ENCODE peak calls at places on chromosome 18, in four cellular contexts. One of them, this sample, is unnamed.

GRCh38 chr18:76496200-76496890 is 1.3 kb upstream of the ZNF516 start:
- DNase-seq in H1: peak; percentile 80
- DNase-seq in IMR-90: peak; percentile 74
- DNase-seq in H9: peak; percentile 76
- DNase-seq in this sample: peak; percentile 79

GRCh38 chr18:78891185-78891762 is 88.3 kb upstream of the SALL3 start:
- DNase-seq in H1: no peak
- DNase-seq in IMR-90: no peak
- DNase-seq in H9: no peak
- DNase-seq in this sample: no peak

GRCh38 chr18:55152801-55153200 is 193.5 kb upstream of the CCDC68 start:
- DNase-seq in H1: no peak
- DNase-seq in IMR-90: peak; percentile 73
- DNase-seq in H9: no peak
- DNase-seq in this sample: no peak

GRCh38 chr18:32607816-32608215 is 137.1 kb upstream of the GAREM1 start:
- DNase-seq in H1: no peak
- DNase-seq in IMR-90: no peak
- DNase-seq in H9: no peak
- DNase-seq in this sample: peak; percentile 64

GRCh38 chr18:48441405-48441881 is 32.3 kb upstream of the ZBTB7C start:
- DNase-seq in H1: no peak
- DNase-seq in IMR-90: no peak
- DNase-seq in H9: no peak
- DNase-seq in this sample: no peak

GRCh38 chr18:363327-364115 is 95.7 kb upstream of the THOC1 start:
- DNase-seq in H1: no peak
- DNase-seq in IMR-90: peak; percentile 20
- DNase-seq in H9: no peak
- DNase-seq in this sample: no peak

GRCh38 chr18:45441110-45441842 is 174.0 kb upstream of the SLC14A2 start:
- DNase-seq in H1: no peak
- DNase-seq in IMR-90: peak; percentile 4
- DNase-seq in H9: no peak
- DNase-seq in this sample: peak; percentile 22

GRCh38 chr18:78242307-78242643 is 737.3 kb upstream of the SALL3 start:
- DNase-seq in H1: no peak
- DNase-seq in IMR-90: no peak
- DNase-seq in H9: no peak
- DNase-seq in this sample: no peak

GRCh38 chr18:2510416-2510815 is 60.9 kb downstream of the METTL4 start:
- DNase-seq in H1: no peak
- DNase-seq in IMR-90: no peak
- DNase-seq in H9: no peak
- DNase-seq in this sample: no peak

GRCh38 chr18:30597202-30597601 is 445.3 kb downstream of the DSC3 start:
- DNase-seq in H1: no peak
- DNase-seq in IMR-90: no peak
- DNase-seq in H9: no peak
- DNase-seq in this sample: no peak

GRCh38 chr18:36315736-36316135 is 18.2 kb downstream of the FHOD3 start:
- DNase-seq in H1: peak; percentile 30
- DNase-seq in IMR-90: peak; percentile 63
- DNase-seq in H9: peak; percentile 19
- DNase-seq in this sample: no peak

GRCh38 chr18:51438797-51439350 is 241.4 kb upstream of the MEX3C start:
- DNase-seq in H1: no peak
- DNase-seq in IMR-90: no peak
- DNase-seq in H9: no peak
- DNase-seq in this sample: no peak

GRCh38 chr18:61635901-61636528 is 256.8 kb downstream of the RNF152 start:
- DNase-seq in H1: peak; percentile 76
- DNase-seq in IMR-90: peak; percentile 63
- DNase-seq in H9: peak; percentile 64
- DNase-seq in this sample: peak; percentile 81

GRCh38 chr18:48790226-48790863 is 160.4 kb downstream of the SMAD7 start:
- DNase-seq in H1: no peak
- DNase-seq in IMR-90: no peak
- DNase-seq in H9: no peak
- DNase-seq in this sample: no peak

GRCh38 chr18:25147878-25148488 is 204.0 kb downstream of the ZNF521 start:
- DNase-seq in H1: no peak
- DNase-seq in IMR-90: no peak
- DNase-seq in H9: no peak
- DNase-seq in this sample: no peak

GRCh38 chr18:23528580-23529472 is 25.5 kb downstream of the RMC1 start:
- DNase-seq in H1: no peak
- DNase-seq in IMR-90: peak; percentile 26
- DNase-seq in H9: no peak
- DNase-seq in this sample: peak; percentile 15

GRCh38 chr18:45370190-45371010 is 244.9 kb upstream of the SLC14A2 start:
- DNase-seq in H1: no peak
- DNase-seq in IMR-90: no peak
- DNase-seq in H9: no peak
- DNase-seq in this sample: peak; percentile 51

GRCh38 chr18:7626922-7627440 is 59.9 kb downstream of the PTPRM start:
- DNase-seq in H1: no peak
- DNase-seq in IMR-90: peak; percentile 80
- DNase-seq in H9: no peak
- DNase-seq in this sample: peak; percentile 88

GRCh38 chr18:10912790-10913560 is 236.4 kb downstream of the PIEZO2 start:
- DNase-seq in H1: no peak
- DNase-seq in IMR-90: peak; percentile 79
- DNase-seq in H9: no peak
- DNase-seq in this sample: no peak

GRCh38 chr18:63917831-63918230 is 10.1 kb downstream of the SERPINB10 start:
- DNase-seq in H1: no peak
- DNase-seq in IMR-90: no peak
- DNase-seq in H9: no peak
- DNase-seq in this sample: no peak

GRCh38 chr18:46158498-46158897 is 54.3 kb downstream of the HAUS1 start:
- DNase-seq in H1: no peak
- DNase-seq in IMR-90: peak; percentile 26
- DNase-seq in H9: no peak
- DNase-seq in this sample: peak; percentile 45

GRCh38 chr18:75106746-75107145 is 102.2 kb downstream of the PTGR3 start:
- DNase-seq in H1: peak; percentile 37
- DNase-seq in IMR-90: no peak
- DNase-seq in H9: no peak
- DNase-seq in this sample: no peak

GRCh38 chr18:63974991-63975390 is 5.1 kb downstream of the SERPINB8 start:
- DNase-seq in H1: no peak
- DNase-seq in IMR-90: peak; percentile 30
- DNase-seq in H9: no peak
- DNase-seq in this sample: peak; percentile 37

GRCh38 chr18:2168022-2168421 is 403.3 kb downstream of the METTL4 start:
- DNase-seq in H1: no peak
- DNase-seq in IMR-90: no peak
- DNase-seq in H9: no peak
- DNase-seq in this sample: no peak

GRCh38 chr18:60007641-60008040 is 107.8 kb downstream of the PMAIP1 start:
- DNase-seq in H1: no peak
- DNase-seq in IMR-90: no peak
- DNase-seq in H9: no peak
- DNase-seq in this sample: no peak

GRCh38 chr18:3265564-3266033 is 3.7 kb downstream of the MYL12B start:
- DNase-seq in H1: no peak
- DNase-seq in IMR-90: peak; percentile 75
- DNase-seq in H9: no peak
- DNase-seq in this sample: peak; percentile 84

GRCh38 chr18:44723973-44724778 is 43.5 kb downstream of the SETBP1 start:
- DNase-seq in H1: no peak
- DNase-seq in IMR-90: no peak
- DNase-seq in H9: no peak
- DNase-seq in this sample: peak; percentile 86

GRCh38 chr18:2847341-2848144 is 737 bp downstream of the EMILIN2 start:
- DNase-seq in H1: peak; percentile 71
- DNase-seq in IMR-90: no peak
- DNase-seq in H9: peak; percentile 56
- DNase-seq in this sample: peak; percentile 63

GRCh38 chr18:36593001-36593400 is 235.8 kb downstream of the TPGS2 start:
- DNase-seq in H1: no peak
- DNase-seq in IMR-90: peak; percentile 15
- DNase-seq in H9: no peak
- DNase-seq in this sample: no peak

GRCh38 chr18:10860937-10861336 is 288.4 kb downstream of the PIEZO2 start:
- DNase-seq in H1: no peak
- DNase-seq in IMR-90: peak; percentile 83
- DNase-seq in H9: no peak
- DNase-seq in this sample: no peak

DNA sequence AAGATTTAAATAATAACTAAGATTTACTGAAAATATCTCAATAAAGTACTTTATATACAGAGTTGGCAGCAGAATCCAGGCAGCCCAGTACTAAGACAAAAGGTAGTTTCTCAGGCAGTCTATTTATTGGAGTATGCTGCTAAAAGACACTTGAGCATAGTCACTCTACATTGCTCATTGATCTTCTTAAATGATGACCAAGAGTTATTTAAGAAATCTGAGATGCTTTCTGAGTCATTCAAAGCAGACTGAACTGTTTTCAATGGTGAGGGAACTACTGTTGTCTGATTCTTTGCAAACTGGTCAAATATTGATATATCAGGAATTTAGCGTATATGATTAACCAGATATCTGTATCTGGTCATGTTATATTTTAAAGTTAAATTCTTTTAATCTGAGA is 133.6 kb downstream of the PHLPP1 start:
- DNase-seq in H1: no peak
- DNase-seq in IMR-90: peak; percentile 59
- DNase-seq in H9: no peak
- DNase-seq in this sample: no peak
- H3K56ac ChIP-seq in H1: no peak overlapping the region
- H3K56ac ChIP-seq in IMR-90: no peak overlapping the region
- H3K56ac ChIP-seq in H9: no peak overlapping the region
- H3K56ac ChIP-seq in this sample: no peak overlapping the region

GRCh38 chr18:69789794-69790193 is 157.9 kb downstream of the CD226 start:
- DNase-seq in H1: no peak
- DNase-seq in IMR-90: no peak
- DNase-seq in H9: no peak
- DNase-seq in this sample: no peak
- H3K56ac ChIP-seq in H1: no peak overlapping the region
- H3K56ac ChIP-seq in IMR-90: no peak overlapping the region
- H3K56ac ChIP-seq in H9: no peak overlapping the region
- H3K56ac ChIP-seq in this sample: no peak overlapping the region

GRCh38 chr18:5865521-5865920 is 29.8 kb downstream of the TMEM200C start:
- DNase-seq in H1: no peak
- DNase-seq in IMR-90: no peak
- DNase-seq in H9: no peak
- DNase-seq in this sample: no peak

GRCh38 chr18:5872886-5873285 is 22.4 kb downstream of the TMEM200C start:
- DNase-seq in H1: no peak
- DNase-seq in IMR-90: no peak
- DNase-seq in H9: no peak
- DNase-seq in this sample: no peak

GRCh38 chr18:5874336-5874735 is 21.0 kb downstream of the TMEM200C start:
- DNase-seq in H1: no peak
- DNase-seq in IMR-90: no peak
- DNase-seq in H9: no peak
- DNase-seq in this sample: no peak

DNA sequence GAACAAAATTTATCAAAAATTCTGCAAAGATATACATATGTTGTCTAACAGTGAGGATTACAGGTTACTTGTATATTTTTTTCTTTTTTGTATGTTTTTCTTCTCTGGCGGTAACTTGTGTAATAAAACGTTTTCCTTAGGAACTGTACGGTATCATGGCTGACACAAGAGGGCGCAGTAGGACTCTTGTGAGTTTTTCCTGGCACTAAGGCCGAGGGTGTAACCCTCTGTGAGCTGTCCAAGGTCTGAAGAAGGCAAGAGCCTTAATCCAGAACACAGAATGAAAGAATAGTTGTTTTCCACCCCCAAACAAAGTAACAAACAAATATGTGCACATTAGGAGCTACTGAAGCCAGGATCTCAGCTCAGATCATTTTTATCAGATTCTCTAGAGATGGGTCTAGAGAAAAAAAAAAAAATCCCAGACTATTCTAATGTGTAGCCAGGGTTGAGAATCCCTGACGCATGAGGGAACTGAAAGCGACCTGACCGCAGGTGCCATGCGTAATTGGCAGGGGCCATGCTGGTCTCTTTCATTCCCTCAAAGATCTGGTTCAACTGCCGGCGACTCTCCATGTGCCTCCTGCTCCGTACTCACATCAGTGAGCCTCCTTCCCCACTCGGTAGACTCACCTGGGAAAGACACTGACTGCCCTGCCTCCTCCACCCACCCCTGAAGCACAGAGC is 27.0 kb downstream of the TMEM200C start:
- DNase-seq in H1: peak; percentile 76
- DNase-seq in IMR-90: peak; percentile 88
- DNase-seq in H9: peak; percentile 78
- DNase-seq in this sample: peak; percentile 90
- H3K56ac ChIP-seq in H1: no peak overlapping the region
- H3K56ac ChIP-seq in IMR-90: no peak overlapping the region
- H3K56ac ChIP-seq in H9: no peak overlapping the region
- H3K56ac ChIP-seq in this sample: no peak overlapping the region

GRCh38 chr18:47246027-47246971 is 5.2 kb downstream of the SKOR2 start:
- DNase-seq in H1: peak; percentile 77
- DNase-seq in IMR-90: no peak
- DNase-seq in H9: peak; percentile 43
- DNase-seq in this sample: no peak

GRCh38 chr18:47249602-47250001 is 1.9 kb downstream of the SKOR2 start:
- DNase-seq in H1: no peak
- DNase-seq in IMR-90: no peak
- DNase-seq in H9: no peak
- DNase-seq in this sample: no peak

GRCh38 chr18:47248610-47249343 is 2.7 kb downstream of the SKOR2 start:
- DNase-seq in H1: peak; percentile 63
- DNase-seq in IMR-90: no peak
- DNase-seq in H9: peak; percentile 66
- DNase-seq in this sample: no peak

GRCh38 chr18:47247036-47247832 is 4.2 kb downstream of the SKOR2 start:
- DNase-seq in H1: peak; percentile 83
- DNase-seq in IMR-90: no peak
- DNase-seq in H9: peak; percentile 75
- DNase-seq in this sample: peak; percentile 76

DNA sequence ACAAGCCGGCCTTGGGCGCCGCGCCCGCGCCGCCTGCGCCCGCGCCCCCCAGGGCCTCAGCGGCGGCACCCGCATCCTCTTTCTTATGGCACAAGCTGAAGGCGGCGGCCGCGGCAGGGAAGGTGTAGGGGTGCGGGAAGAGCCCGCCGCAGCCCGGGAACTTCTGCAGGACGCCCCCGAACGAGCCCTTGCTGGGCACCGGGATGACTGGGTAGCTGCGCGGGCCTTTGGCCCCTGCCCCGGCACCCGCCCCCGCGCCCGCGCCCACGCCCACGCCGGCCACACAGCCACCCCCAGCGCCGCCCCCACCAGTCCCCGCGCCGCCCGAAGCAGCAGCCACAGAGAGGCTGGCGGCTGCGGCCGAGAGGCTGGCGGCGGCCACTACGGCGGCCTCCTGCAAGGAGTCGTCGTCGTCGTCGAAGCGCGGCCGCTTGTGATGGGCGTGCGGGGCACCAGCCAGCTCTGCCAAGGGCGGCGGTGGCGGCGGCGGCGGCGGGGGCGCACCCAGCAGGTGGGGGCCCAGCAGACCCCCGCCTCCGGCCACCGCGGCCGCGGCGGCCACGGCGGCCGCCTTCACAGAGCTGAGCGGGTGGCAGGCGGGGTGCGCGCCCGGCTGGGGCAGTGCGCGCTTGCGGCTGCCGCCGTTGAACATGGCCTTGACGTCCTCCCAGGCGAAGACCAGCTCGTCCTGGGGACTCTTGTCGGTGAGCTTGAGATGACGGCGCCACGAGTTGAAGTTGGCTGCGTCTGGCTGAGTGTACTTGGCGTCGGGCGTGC is 3.4 kb downstream of the SKOR2 start:
- DNase-seq in H1: peak; percentile 62
- DNase-seq in IMR-90: no peak
- DNase-seq in H9: peak; percentile 46
- DNase-seq in this sample: no peak
- H3K56ac ChIP-seq in H1: no peak overlapping the region
- H3K56ac ChIP-seq in IMR-90: no peak overlapping the region
- H3K56ac ChIP-seq in H9: no peak overlapping the region
- H3K56ac ChIP-seq in this sample: no peak overlapping the region

This sample was measured in mesendoderm.